ENCODE peak calls at places on chromosomes 13 and 19, in four cellular contexts. Y is stimulated activated CD4-positive, alpha-beta T cell treated with anti-CD3 and anti-CD28 coated beads, Interleukin-1b, Interleukin-23, amount 100 ng/mL, for 48 hours; H is osteocyte; K is progenitor cell of endocrine pancreas. S is an unnamed sample.

GRCh38 chr19:38247126-38247525 is 9.0 kb downstream of the PPP1R14A start:
- DNase-seq in K (no peak), Y (no peak), H (no peak), S (no peak)

GRCh38 chr19:32691952-32692726 is 518 bp downstream of the NUDT19 start:
- DNase-seq in H (no peak), K (no peak), Y (peak; percentile 52), S (peak; percentile 90)

GRCh38 chr19:1158885-1159448 is 15.1 kb downstream of the SBNO2 start:
- DNase-seq in Y (no peak), K (no peak), H (no peak), S (no peak)

GRCh38 chr13:20182231-20182846 is 10.4 kb downstream of the GJB2 start:
- DNase-seq in K (no peak), H (no peak), Y (peak; percentile 52), S (no peak)

GRCh38 chr19:13964776-13965175 is 12.5 kb downstream of the DCAF15 start:
- DNase-seq in Y (no peak), H (no peak), K (no peak), S (no peak)

GRCh38 chr13:80030491-80030890 is 310.4 kb downstream of the SPRY2 start:
- DNase-seq in Y (no peak), H (no peak), K (no peak), S (no peak)

GRCh38 chr13:40165533-40165932 is 500.9 kb downstream of the FOXO1 start:
- DNase-seq in H (no peak), Y (no peak), K (no peak), S (no peak)

GRCh38 chr13:63403726-63404125 is 1988.1 kb upstream of the PCDH20 start:
- DNase-seq in H (no peak), Y (no peak), K (no peak), S (no peak)

GRCh38 chr19:29690842-29691241 is 24.2 kb downstream of the C19orf12 start:
- DNase-seq in H (no peak), Y (peak; percentile 60), K (no peak), S (no peak)

GRCh38 chr19:31350033-31350692 is 927 bp upstream of the TSHZ3 start:
- DNase-seq in K (no peak), Y (no peak), H (no peak), S (no peak)

GRCh38 chr13:87331178-87331577 is 340.0 kb upstream of the SLITRK5 start:
- DNase-seq in K (no peak), Y (no peak), H (no peak), S (no peak)

GRCh38 chr13:51451467-51452390 is 1.1 kb downstream of the INTS6 start:
- DNase-seq in K (peak; percentile 68), H (peak; percentile 92), Y (peak; percentile 80), S (peak; percentile 95)

GRCh38 chr13:112820318-112820717 is 130.5 kb downstream of the ATP11A start:
- DNase-seq in H (peak; percentile 75), K (no peak), Y (no peak), S (peak; percentile 68)

GRCh38 chr13:101785858-101786257 is 333.4 kb downstream of the ITGBL1 start:
- DNase-seq in H (no peak), Y (no peak), K (no peak), S (no peak)

GRCh38 chr13:98916403-98916802 is 61.5 kb downstream of the DOCK9 start:
- DNase-seq in H (no peak), Y (no peak), K (no peak), S (no peak)

GRCh38 chr19:36686365-36687213 is 823 bp upstream of the ZNF567 start:
- DNase-seq in K (no peak), H (no peak), Y (no peak), S (no peak)

GRCh38 chr13:36362251-36362650 is 16.1 kb upstream of the SPART start:
- DNase-seq in H (no peak), Y (no peak), K (no peak), S (no peak)

GRCh38 chr13:109989155-109989554 is 202.8 kb upstream of the IRS2 start:
- DNase-seq in Y (no peak), H (no peak), K (no peak), S (no peak)

GRCh38 chr19:10748924-10749434 is 31.1 kb downstream of the DNM2 start:
- DNase-seq in Y (no peak), K (no peak), H (no peak), S (no peak)

GRCh38 chr19:29105629-29106352 is 107.2 kb downstream of the UQCRFS1 start:
- DNase-seq in H (no peak), Y (no peak), K (no peak), S (peak; percentile 43)

GRCh38 chr19:23436944-23437343 is 41.7 kb upstream of the ZNF91 start:
- DNase-seq in K (no peak), H (no peak), Y (no peak), S (no peak)

GRCh38 chr13:44422755-44423643 is 49.4 kb downstream of the SERP2 start:
- DNase-seq in Y (no peak), K (no peak), H (peak; percentile 77), S (peak; percentile 81)

GRCh38 chr13:45367358-45367757 is 26.4 kb upstream of the TPT1 start:
- DNase-seq in H (no peak), K (no peak), Y (peak; percentile 95), S (no peak)

GRCh38 chr19:40908981-40909380 is 26.9 kb upstream of the CYP2A7 start:
- DNase-seq in K (no peak), H (no peak), Y (peak; percentile 42), S (no peak)

GRCh38 chr13:31909889-31910551 is 121.6 kb upstream of the FRY start:
- DNase-seq in H (no peak), Y (peak; percentile 24), K (peak; percentile 25), S (no peak)

GRCh38 chr13:88754141-88754540 is 1083.0 kb downstream of the SLITRK5 start:
- DNase-seq in Y (no peak), H (no peak), K (no peak), S (no peak)

GRCh38 chr13:85879014-85879413 is 79.8 kb upstream of the SLITRK6 start:
- DNase-seq in K (no peak), Y (no peak), H (no peak), S (no peak)

GRCh38 chr19:1042689-1043511 is 3.0 kb downstream of the ABCA7 start:
- DNase-seq in K (no peak), Y (no peak), H (no peak), S (no peak)

GRCh38 chr19:39704181-39705044 is at the start of gene LGALS14:
- DNase-seq in Y (peak; percentile 21), H (no peak), K (no peak), S (no peak)

GRCh38 chr19:10191347-10191746 is 3.4 kb downstream of the DNMT1 start:
- DNase-seq in K (no peak), H (no peak), Y (no peak), S (no peak)

S was measured in mesenteric fat pad.